ENCODE peak calls at places on chromosomes 2 and 18, in four cellular contexts. X is ovary, Q is AG09309, M is cardiac muscle cell. C is an unnamed sample.

GRCh38 chr2:38146302-38146916 is 70.5 kb upstream of the CYP1B1 start:
- DNase-seq in X (peak), Q (peak), M (no peak), C (no peak)

GRCh38 chr2:27977623-27978312 is 87.2 kb downstream of the BABAM2 start:
- DNase-seq in M (no peak), Q (peak), X (no peak), C (no peak)

GRCh38 chr2:185044323-185044874 is 446.1 kb downstream of the ZNF804A start:
- DNase-seq in Q (no peak), M (no peak), X (no peak), C (no peak)

GRCh38 chr2:152421521-152422367 is 86.8 kb downstream of the FMNL2 start:
- DNase-seq in M (no peak), X (no peak), Q (peak), C (no peak)

GRCh38 chr18:55381277-55381676 is 206.7 kb downstream of the TCF4 start:
- DNase-seq in M (no peak), Q (peak), X (no peak), C (no peak)

GRCh38 chr2:43288417-43289305 is 62.3 kb upstream of the ZFP36L2 start:
- DNase-seq in X (no peak), Q (no peak), M (no peak), C (no peak)

GRCh38 chr18:5977022-5977421 is 81.7 kb upstream of the TMEM200C start:
- DNase-seq in M (no peak), Q (no peak), X (no peak), C (no peak)

GRCh38 chr2:238247841-238248440 is 8.1 kb upstream of the HES6 start:
- DNase-seq in Q (no peak), X (no peak), M (peak), C (no peak)

GRCh38 chr2:54862229-54862628 is 138.8 kb downstream of the EML6 start:
- DNase-seq in Q (no peak), X (no peak), M (no peak), C (no peak)

GRCh38 chr2:180730976-180731375 is 249.4 kb upstream of the UBE2E3 start:
- DNase-seq in Q (no peak), M (no peak), X (no peak), C (no peak)

DNA sequence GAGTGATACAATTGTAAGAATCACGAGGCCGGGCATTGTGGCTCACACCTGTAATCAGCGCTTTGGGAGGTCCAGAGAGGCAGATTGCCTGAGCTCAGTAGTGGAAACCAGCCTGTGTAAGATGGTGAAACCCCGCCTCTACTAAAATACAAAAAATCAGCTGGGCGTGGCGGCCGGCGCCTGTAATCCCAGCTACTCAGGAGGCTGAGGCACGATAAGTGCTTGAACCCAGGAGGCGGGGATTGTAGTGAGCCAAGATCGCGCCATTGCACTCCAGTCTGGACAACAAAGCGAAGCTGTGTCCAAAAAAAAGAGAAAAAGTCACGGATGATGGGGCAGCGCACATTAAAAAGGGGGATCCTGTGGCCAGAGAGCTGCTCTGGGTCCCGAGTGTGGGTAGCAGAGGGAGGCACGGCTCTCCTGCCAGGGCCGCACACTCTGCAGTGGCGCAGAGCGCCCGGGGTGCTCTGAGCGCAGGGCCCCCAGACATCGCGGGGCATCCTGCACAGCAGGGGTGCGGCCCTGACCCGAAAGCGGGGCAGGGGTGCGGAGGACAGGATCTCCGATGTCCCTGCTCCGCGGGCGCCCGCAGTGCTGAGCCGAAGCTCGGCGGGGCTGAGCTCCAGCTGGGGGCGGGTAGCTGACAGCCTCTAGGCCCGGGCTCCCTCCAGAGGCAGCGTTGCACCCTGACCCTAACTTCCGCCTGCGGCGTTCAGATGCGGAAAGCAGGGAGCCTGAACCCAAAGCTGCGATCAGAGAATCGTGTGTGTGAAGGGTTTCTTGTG is 30.4 kb upstream of the RAB6D start:
- DNase-seq in M (peak), X (no peak), Q (no peak), C (no peak)
- TF ChIP-seq CTCF in M (no peak), X (no peak), Q (no peak), C (no peak)

GRCh38 chr2:46913471-46914381 is 1.9 kb downstream of the MCFD2 start:
- DNase-seq in X (no peak), Q (no peak), M (no peak), C (peak)
- H3K4me3 ChIP-seq in X (peak), Q (peak), M (no peak), C (peak)

DNA sequence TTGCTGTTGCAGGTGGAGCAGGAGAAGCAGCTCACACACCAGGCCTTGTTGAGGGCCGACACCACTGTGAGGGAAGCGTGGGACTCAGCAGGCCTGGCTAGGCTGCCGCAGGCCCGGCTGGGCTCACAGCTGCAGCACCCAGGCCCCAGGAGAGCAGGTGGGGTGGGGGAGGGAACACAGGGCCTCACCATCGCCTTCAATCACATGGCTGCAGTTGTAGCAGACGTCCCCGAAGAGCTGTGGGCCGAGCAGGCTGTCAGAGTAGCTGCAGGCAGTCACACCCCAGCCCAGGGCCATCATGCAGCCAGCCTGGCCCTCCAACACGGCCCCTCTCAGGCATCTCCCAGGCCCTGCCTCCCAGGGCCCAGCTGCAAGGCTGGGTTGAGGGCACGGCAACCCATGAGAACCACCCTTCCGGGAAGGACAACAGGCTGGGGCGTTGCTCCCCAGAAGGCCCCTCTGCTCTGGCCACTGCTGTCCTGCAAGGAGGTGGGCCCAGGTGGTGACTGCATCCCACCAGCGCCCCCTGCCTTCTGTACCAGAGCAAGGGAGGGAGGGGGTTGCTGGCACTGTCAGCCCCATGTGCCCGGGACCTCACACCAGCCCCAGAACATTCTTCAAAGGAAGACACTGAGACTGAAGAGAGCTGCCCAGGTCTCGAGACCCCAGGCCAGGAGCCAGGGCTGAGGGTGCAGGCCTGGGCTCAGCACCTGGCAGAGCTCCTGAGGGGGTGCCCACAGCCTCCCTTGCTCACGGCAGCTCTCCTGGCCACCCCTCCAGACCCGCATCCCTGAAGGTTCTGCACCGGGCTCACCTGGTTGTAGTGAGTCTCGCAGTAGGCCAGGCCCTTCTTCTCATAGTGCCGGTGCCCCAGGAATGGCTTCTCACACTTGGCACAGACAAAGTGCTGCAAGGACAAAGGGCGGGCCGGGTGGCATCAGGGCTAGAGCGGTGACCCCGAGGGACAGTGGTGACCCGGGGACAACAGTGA is 5.6 kb upstream of the GPR17 start:
- DNase-seq in M (no peak), Q (no peak), X (no peak), C (no peak)
- TF ChIP-seq CTCF in M (no peak), Q (no peak), X (no peak), C (no peak)

DNA sequence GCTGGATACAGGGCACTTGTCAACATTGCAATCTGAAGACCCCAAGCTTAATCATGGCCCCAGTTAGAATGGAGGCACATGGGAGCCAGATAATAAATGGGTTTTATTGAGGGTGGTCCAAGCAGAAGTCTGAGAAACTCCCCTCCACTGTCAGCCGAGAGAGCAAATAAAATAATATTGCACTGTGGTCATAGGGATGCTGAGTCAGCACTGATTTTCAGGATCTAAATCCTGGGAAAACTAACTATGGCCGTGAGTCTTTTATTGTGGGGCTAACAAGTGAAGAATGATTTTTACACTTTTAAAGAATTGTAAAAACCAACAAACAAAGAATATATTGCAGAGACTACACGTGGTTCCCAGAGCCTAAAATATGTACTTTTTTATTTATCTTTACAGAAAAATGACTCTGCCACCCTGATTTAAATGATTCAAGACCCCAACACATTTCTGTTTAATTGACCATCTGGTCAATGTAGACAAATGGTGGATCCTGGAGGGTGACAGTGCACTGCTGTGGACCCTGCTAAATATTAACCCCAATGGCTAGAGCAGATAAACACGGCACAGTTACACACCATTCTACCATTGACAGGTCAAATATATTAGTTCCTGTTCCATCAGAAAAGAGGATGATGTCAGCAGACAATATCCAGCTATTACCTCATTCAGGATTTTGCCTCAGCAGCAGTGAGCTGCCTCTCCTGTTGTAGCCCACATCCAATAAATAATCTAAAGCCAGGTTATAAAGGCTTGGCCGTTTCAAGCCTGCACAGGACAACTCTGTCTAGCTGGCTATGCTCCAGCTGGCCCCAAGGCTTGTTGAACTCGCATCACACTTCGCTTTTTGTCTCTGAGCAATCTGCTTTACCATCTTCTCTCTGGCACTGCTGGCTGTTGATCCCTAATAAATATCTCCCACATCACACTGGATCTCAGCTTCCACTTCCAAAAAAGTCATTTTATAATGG is 31.4 kb upstream of the NETO1 start:
- DNase-seq in X (no peak), Q (no peak), M (no peak), C (peak)
- H3K4me3 ChIP-seq in X (no peak), Q (no peak), M (no peak), C (no peak)

GRCh38 chr2:219739866-219740440 is 112.5 kb downstream of the SLC4A3 start:
- DNase-seq in M (no peak), Q (no peak), X (no peak), C (no peak)

GRCh38 chr2:219736196-219736595 is 108.8 kb downstream of the SLC4A3 start:
- DNase-seq in M (peak), X (no peak), Q (peak), C (peak)

GRCh38 chr2:219739061-219739460 is 111.6 kb downstream of the SLC4A3 start:
- DNase-seq in M (no peak), X (no peak), Q (no peak), C (no peak)

GRCh38 chr2:219733746-219734145 is 106.3 kb downstream of the SLC4A3 start:
- DNase-seq in Q (no peak), M (no peak), X (no peak), C (no peak)

GRCh38 chr2:219737270-219737691 is 109.9 kb downstream of the SLC4A3 start:
- DNase-seq in M (peak), X (peak), Q (no peak), C (no peak)
- TF ChIP-seq CTCF in M (peak), X (peak), Q (peak), C (peak)

DNA sequence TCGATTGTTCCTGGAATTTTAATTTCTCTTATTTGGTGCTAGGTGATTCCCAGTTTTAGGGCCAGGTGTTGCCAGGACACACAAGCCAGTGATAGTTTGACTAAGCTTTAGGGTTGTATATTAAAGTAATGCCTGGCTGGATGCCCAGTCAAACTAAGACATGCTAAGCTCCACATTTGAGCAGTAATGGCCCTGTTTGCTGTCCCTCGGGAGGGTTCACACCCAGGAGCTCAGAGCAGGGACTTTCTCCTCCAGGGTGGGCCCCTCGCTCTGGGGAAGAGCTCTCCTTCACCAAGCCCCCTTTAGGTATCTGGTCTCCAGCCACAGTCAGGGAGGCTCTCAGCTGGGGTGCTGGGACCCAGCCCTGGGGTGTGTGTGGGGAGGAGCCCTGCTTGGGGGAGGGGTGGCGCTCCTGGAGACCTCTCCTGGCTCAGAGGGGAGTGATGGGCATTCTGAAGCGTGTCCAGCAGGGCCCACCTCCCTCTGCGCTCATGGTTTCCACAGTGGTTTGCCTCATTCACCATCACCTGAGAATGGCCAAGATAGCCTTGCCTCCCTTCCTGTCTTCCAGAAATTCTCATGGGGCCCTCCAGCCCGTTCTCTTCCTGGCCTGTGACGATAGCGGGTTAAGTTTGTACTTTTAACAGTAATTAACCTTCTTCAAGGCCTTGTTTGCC is 31.7 kb downstream of the INPP4A start:
- DNase-seq in M (no peak), Q (no peak), X (no peak), C (peak)
- H3K4me3 ChIP-seq in M (no peak), Q (no peak), X (no peak), C (no peak)

DNA sequence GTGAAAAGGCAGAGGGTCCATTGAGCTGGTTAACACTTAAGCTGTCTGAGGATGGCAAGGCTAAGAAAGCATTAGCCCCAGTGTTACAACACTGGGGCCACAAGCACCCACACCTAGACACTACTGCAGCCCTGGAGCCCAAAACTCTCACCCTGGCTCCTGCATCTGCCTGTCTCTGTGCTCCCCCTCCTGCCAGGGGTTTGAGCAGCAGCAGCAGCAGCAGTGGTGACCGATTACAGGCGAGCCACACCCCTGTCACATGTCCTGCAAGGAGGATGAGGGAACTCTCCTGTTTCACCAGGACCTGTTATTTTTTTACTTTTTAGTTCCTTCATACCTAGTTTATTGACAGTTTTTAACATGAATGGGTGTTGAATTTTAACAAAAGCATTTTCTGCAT is 326.7 kb upstream of the MAP2 start:
- DNase-seq in X (no peak), Q (no peak), M (no peak), C (no peak)
- TF ChIP-seq CTCF in X (no peak), Q (no peak), M (no peak), C (no peak)